ENCODE peak calls at places on chromosomes 7 and 10, in six cellular contexts. R, A, J, S, G and N are unnamed samples.

GRCh38 chr10:69802424-69803161 is 887 bp downstream of the COL13A1 start:
- DNase-seq in R (no peak), A (no peak), J (peak; percentile 88), S (no peak), G (no peak), N (no peak)

GRCh38 chr10:113820507-113820906 is 33.4 kb downstream of the DCLRE1A start:
- DNase-seq in R (no peak), A (no peak), J (no peak), S (no peak), G (no peak), N (no peak)

GRCh38 chr10:986881-987634 is 1.2 kb upstream of the GTPBP4 start:
- DNase-seq in R (no peak), A (no peak), J (no peak), S (no peak), G (no peak), N (no peak)

GRCh38 chr10:49768329-49768728 is 6.2 kb upstream of the OGDHL start:
- DNase-seq in R (no peak), A (no peak), J (peak; percentile 64), S (no peak), G (no peak), N (no peak)

GRCh38 chr7:111094387-111094786 is 3.5 kb downstream of the LRRN3 start:
- DNase-seq in R (no peak), A (no peak), J (no peak), S (no peak), G (no peak), N (no peak)

GRCh38 chr7:159027091-159027802 is 117.4 kb downstream of the VIPR2 start:
- DNase-seq in R (no peak), A (no peak), J (no peak), S (no peak), G (no peak), N (peak; percentile 33)

GRCh38 chr7:89837515-89837914 is 316.8 kb upstream of the STEAP1 start:
- DNase-seq in R (no peak), A (no peak), J (no peak), S (no peak), G (no peak), N (no peak)

GRCh38 chr10:5945203-5945534 is 32.2 kb downstream of the IL15RA start:
- DNase-seq in R (no peak), A (no peak), J (no peak), S (no peak), G (no peak), N (no peak)

GRCh38 chr7:104951546-104951945 is 62.5 kb upstream of the KMT2E start:
- DNase-seq in R (no peak), A (no peak), J (no peak), S (no peak), G (no peak), N (no peak)

GRCh38 chr7:134562136-134562535 is 13.2 kb downstream of the AKR1B15 start:
- DNase-seq in R (peak; percentile 56), A (no peak), J (no peak), S (no peak), G (no peak), N (no peak)

GRCh38 chr7:108308913-108309312 is 147.3 kb downstream of the NRCAM start:
- DNase-seq in R (no peak), A (no peak), J (no peak), S (no peak), G (no peak), N (no peak)

GRCh38 chr7:148732862-148733261 is 34.2 kb downstream of the CUL1 start:
- DNase-seq in R (no peak), A (no peak), J (no peak), S (no peak), G (no peak), N (no peak)
- H3K36me3 ChIP-seq in R (peaks cover 9% of the 10 kb centered on the region), A (no peaks in the 10 kb centered on the region), J (peaks cover 25% of the 10 kb centered on the region), S (peaks cover 75% of the 10 kb centered on the region), G (peaks cover 17% of the 10 kb centered on the region), N (no peaks in the 10 kb centered on the region)

GRCh38 chr7:27185013-27185707 is at the start of gene HOXA11:
- DNase-seq in R (no peak), A (no peak), J (peak; percentile 58), S (no peak), G (no peak), N (peak; percentile 43)

GRCh38 chr7:27187158-27187701 is 2.2 kb upstream of the HOXA11 start:
- DNase-seq in R (no peak), A (no peak), J (no peak), S (no peak), G (no peak), N (no peak)

GRCh38 chr7:27184342-27185012 is 555 bp downstream of the HOXA11 start:
- DNase-seq in R (no peak), A (peak; percentile 19), J (peak; percentile 89), S (no peak), G (no peak), N (no peak)

GRCh38 chr7:27186450-27187157 is 1.6 kb upstream of the HOXA11 start:
- DNase-seq in R (no peak), A (no peak), J (no peak), S (no peak), G (no peak), N (no peak)

GRCh38 chr7:27185708-27186449 is 847 bp upstream of the HOXA11 start:
- DNase-seq in R (no peak), A (peak; percentile 10), J (no peak), S (no peak), G (no peak), N (peak; percentile 39)
- H3K4me1 ChIP-seq in R (peaks cover 50% of the 10 kb centered on the region), A (no peaks in the 10 kb centered on the region), J (peaks cover 40% of the 10 kb centered on the region), S (peaks cover 18% of the 10 kb centered on the region), G (no peaks in the 10 kb centered on the region), N (no peaks in the 10 kb centered on the region)

DNA sequence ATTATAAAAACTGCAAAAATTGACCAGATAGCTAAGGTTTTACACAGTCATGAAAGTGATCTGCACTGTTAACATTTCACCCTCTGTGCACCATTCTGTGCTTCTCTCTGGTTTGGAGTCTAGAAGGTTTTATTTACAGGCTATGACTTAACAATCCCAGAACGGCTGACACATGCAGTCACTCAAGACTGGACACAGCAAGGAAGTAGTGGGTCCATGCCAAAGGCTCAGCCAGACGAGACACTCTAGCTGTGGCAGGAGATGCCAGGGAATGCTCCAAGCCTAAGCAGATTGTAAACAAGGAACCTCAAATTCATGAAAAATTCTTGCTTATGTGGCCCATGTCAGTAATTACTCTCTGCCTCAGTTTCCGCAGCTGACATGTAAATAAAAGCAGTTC is 131.9 kb downstream of the EGFR start:
- DNase-seq in R (no peak), A (no peak), J (no peak), S (no peak), G (no peak), N (no peak)
- H3K36me3 ChIP-seq in R (no peaks in the 10 kb centered on the region), A (peaks cover 2% of the 10 kb centered on the region), J (peaks cover 44% of the 10 kb centered on the region), S (no peaks in the 10 kb centered on the region), G (peaks cover 35% of the 10 kb centered on the region), N (no peaks in the 10 kb centered on the region)

GRCh38 chr7:42208586-42208985 is 28.4 kb downstream of the GLI3 start:
- DNase-seq in R (no peak), A (no peak), J (no peak), S (no peak), G (no peak), N (no peak)

GRCh38 chr7:42212541-42213090 is 24.4 kb downstream of the GLI3 start:
- DNase-seq in R (no peak), A (no peak), J (no peak), S (no peak), G (no peak), N (no peak)

GRCh38 chr7:42213093-42213492 is 23.9 kb downstream of the GLI3 start:
- DNase-seq in R (no peak), A (no peak), J (no peak), S (no peak), G (no peak), N (no peak)

GRCh38 chr7:42207420-42207819 is 29.6 kb downstream of the GLI3 start:
- DNase-seq in R (no peak), A (no peak), J (no peak), S (no peak), G (no peak), N (no peak)

GRCh38 chr7:42210333-42210732 is 26.7 kb downstream of the GLI3 start:
- DNase-seq in R (no peak), A (no peak), J (no peak), S (no peak), G (no peak), N (no peak)
- H3K4me1 ChIP-seq in R (no peaks in the 10 kb centered on the region), A (no peaks in the 10 kb centered on the region), J (no peaks in the 10 kb centered on the region), S (no peaks in the 10 kb centered on the region), G (no peaks in the 10 kb centered on the region), N (no peaks in the 10 kb centered on the region)

DNA sequence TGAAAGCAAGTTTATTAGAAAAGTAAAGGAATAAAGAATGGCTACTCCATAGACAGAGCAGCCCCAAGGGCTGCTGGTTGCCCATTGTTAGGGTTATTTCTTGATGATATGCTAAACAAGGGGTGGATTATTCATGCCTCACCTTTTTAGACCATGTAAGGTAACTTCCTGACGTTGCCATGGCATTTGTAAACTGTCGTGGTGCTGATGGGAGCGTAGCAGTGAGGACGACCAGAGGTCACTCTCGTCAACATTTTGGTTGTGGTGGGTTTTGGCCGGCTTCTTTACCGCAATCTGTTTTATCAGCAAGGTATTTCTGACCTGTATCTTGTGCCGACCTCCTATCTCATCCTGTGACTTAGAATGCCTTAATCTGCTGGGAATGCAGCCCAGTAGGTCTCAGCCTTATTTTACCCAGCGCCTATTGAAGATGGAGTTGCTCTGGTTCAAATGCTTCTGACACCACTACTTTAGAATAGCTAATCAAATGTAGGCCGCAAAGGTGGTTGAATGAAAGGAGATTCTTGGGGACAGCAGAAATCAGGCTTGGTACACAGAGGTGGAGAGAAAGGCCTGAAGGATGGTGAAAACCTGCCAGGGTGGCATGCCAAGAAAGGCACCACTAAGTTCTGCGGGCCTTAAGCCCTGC is 17.9 kb upstream of the SMO start:
- DNase-seq in R (no peak), A (no peak), J (no peak), S (no peak), G (no peak), N (no peak)
- H3K36me3 ChIP-seq in R (no peaks in the 10 kb centered on the region), A (no peaks in the 10 kb centered on the region), J (no peaks in the 10 kb centered on the region), S (no peaks in the 10 kb centered on the region), G (no peaks in the 10 kb centered on the region), N (no peaks in the 10 kb centered on the region)

DNA sequence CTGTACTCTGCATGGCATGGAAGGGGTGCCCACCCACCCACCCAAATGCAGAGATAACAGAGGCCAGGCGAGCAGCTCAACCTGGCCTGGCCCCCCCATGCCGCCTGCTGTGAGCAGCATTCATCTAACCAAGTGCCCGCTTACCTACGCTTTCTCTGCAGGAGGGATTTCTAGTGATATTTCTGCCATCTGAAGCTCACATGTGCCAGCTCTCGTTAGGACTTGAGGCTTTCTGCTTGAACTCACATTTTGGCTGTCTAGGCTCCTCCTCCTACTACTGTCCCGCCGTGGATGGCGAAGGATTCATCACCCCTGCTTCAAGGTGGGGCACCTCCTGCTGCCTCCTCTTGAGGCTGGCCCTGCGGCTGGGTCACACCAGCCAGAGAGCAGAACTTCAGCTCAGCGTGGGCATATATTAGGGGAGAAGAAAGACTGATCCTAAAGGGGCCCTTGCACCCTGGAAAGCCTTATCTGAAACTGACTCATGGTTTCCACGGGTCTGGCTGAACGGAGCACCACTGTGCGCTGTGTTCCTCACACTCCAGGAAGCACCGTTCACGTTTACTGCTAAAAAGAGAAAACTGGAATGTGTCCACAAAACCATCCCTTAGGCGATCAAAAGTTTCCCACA is 45.5 kb downstream of the CTBP2 start:
- DNase-seq in R (no peak), A (peak; percentile 56), J (no peak), S (no peak), G (no peak), N (no peak)
- H3K4me1 ChIP-seq in R (no peaks in the 10 kb centered on the region), A (peaks cover 61% of the 10 kb centered on the region), J (peaks cover 54% of the 10 kb centered on the region), S (no peaks in the 10 kb centered on the region), G (peaks cover 34% of the 10 kb centered on the region), N (peaks cover 48% of the 10 kb centered on the region)

DNA sequence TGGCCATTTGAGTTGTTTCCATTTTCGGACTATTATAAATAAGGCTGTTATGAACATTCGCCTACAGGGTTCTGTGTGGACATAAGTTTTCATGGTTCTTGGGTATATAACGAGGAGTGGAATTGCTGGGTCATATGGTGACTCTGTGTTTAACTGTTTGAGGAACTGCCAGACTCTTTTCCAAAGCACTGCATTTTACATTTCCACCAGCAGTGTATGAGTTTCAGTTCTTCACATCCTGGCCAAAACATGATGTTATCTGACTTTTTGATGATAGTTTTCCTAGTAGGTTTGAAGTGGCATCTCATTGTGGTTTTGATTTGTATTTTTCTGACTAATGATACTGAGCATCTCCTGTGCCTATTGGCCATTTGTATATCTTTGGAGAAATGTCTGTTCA is 5.4 kb downstream of the SUV39H2 start:
- DNase-seq in R (no peak), A (no peak), J (no peak), S (no peak), G (no peak), N (no peak)
- H3K36me3 ChIP-seq in R (no peaks in the 10 kb centered on the region), A (no peaks in the 10 kb centered on the region), J (no peaks in the 10 kb centered on the region), S (peaks cover 45% of the 10 kb centered on the region), G (peaks cover 1% of the 10 kb centered on the region), N (no peaks in the 10 kb centered on the region)